ENCODE peak calls at places on chromosomes 3 and 15, in seven cellular contexts. J, G, L, D, X, W and I are unnamed samples.

GRCh38 chr3:179037361-179037760 is 34.2 kb downstream of the ZMAT3 start:
- DNase-seq in D (peak), X (peak), W (no peak), L (no peak), J (no peak), G (no peak), I (peak)

GRCh38 chr3:194928831-194929594 is 243.3 kb downstream of the FAM43A start:
- DNase-seq in J (peak), L (no peak), D (no peak), X (no peak), W (no peak), G (no peak), I (no peak)

GRCh38 chr3:135991621-135992020 is 26.1 kb downstream of the PPP2R3A start:
- DNase-seq in W (no peak), X (no peak), J (no peak), L (no peak), D (no peak), G (no peak), I (no peak)

GRCh38 chr15:60757831-60758570 is 279.1 kb upstream of the ICE2 start:
- DNase-seq in X (no peak), J (no peak), L (no peak), W (no peak), D (no peak), G (no peak), I (no peak)

GRCh38 chr3:65953301-65953812 is 85.4 kb downstream of the MAGI1 start:
- DNase-seq in W (no peak), X (peak), J (peak), L (no peak), D (no peak), G (peak), I (no peak)

GRCh38 chr3:138332472-138333073 is 2.9 kb upstream of the NME9 start:
- DNase-seq in G (no peak), D (peak), W (peak), J (no peak), L (no peak), X (peak), I (no peak)

GRCh38 chr3:49673131-49673714 is 928 bp upstream of the APEH start:
- DNase-seq in L (no peak), W (peak), G (no peak), D (no peak), X (no peak), J (no peak), I (no peak)

GRCh38 chr3:166688665-166689064 is 691.4 kb downstream of the ZBBX start:
- DNase-seq in D (no peak), L (no peak), W (no peak), G (no peak), X (no peak), J (no peak), I (no peak)

GRCh38 chr3:138089091-138089490 is 26.3 kb downstream of the DZIP1L start:
- DNase-seq in W (no peak), J (no peak), D (no peak), L (no peak), X (no peak), G (no peak), I (no peak)

GRCh38 chr3:69080233-69080644 is at the start of gene UBA3:
- DNase-seq in X (peak), D (peak), L (peak), W (peak), G (peak), J (peak), I (peak)

GRCh38 chr3:140077406-140077805 is 142.4 kb downstream of the CLSTN2 start:
- DNase-seq in W (no peak), L (no peak), X (no peak), D (no peak), G (no peak), J (no peak), I (no peak)

GRCh38 chr3:33858131-33858530 is 59.7 kb downstream of the PDCD6IP start:
- DNase-seq in L (no peak), W (no peak), J (no peak), G (no peak), D (no peak), X (no peak), I (no peak)

GRCh38 chr3:13170317-13170716 is 97.1 kb upstream of the IQSEC1 start:
- DNase-seq in J (no peak), W (no peak), G (no peak), X (no peak), L (no peak), D (no peak), I (no peak)